ENCODE peak calls at places on chromosomes 4 and X, in seven cellular contexts. One of them, this sample, is unnamed.

GRCh38 chr4:74087481-74087880 is 11.5 kb downstream of the CXCL2 start:
- DNase-seq in SK-N-SH: no peak
- DNase-seq in IMR-90: no peak
- DNase-seq in body of pancreas: no peak
- DNase-seq in right cardiac atrium: no peak
- DNase-seq in OCI-LY7: no peak
- DNase-seq in psoas muscle: no peak
- DNase-seq in this sample: no peak

GRCh38 chr4:77465271-77465670 is 140.3 kb upstream of the CXCL13 start:
- DNase-seq in SK-N-SH: no peak
- DNase-seq in IMR-90: no peak
- DNase-seq in body of pancreas: peak; percentile 64
- DNase-seq in right cardiac atrium: no peak
- DNase-seq in OCI-LY7: no peak
- DNase-seq in psoas muscle: no peak
- DNase-seq in this sample: peak; percentile 51

GRCh38 chrX:85627363-85627762 is 247.9 kb upstream of the POF1B start:
- DNase-seq in SK-N-SH: peak; percentile 6
- DNase-seq in IMR-90: peak; percentile 5
- DNase-seq in body of pancreas: no peak
- DNase-seq in right cardiac atrium: no peak
- DNase-seq in OCI-LY7: peak; percentile 10
- DNase-seq in psoas muscle: no peak
- DNase-seq in this sample: no peak

GRCh38 chr4:159048166-159048886 is 54.6 kb upstream of the RAPGEF2 start:
- DNase-seq in SK-N-SH: peak; percentile 48
- DNase-seq in IMR-90: peak; percentile 79
- DNase-seq in body of pancreas: peak; percentile 76
- DNase-seq in right cardiac atrium: peak; percentile 84
- DNase-seq in OCI-LY7: no peak
- DNase-seq in psoas muscle: peak; percentile 57
- DNase-seq in this sample: peak; percentile 75

GRCh38 chrX:115013705-115014104 is 3.7 kb downstream of the IL13RA2 start:
- DNase-seq in SK-N-SH: no peak
- DNase-seq in IMR-90: peak; percentile 57
- DNase-seq in body of pancreas: no peak
- DNase-seq in right cardiac atrium: no peak
- DNase-seq in OCI-LY7: no peak
- DNase-seq in psoas muscle: no peak
- DNase-seq in this sample: no peak

GRCh38 chrX:41781500-41781899 is 57.5 kb downstream of the GPR82 start:
- DNase-seq in SK-N-SH: peak; percentile 36
- DNase-seq in IMR-90: peak; percentile 56
- DNase-seq in body of pancreas: no peak
- DNase-seq in right cardiac atrium: no peak
- DNase-seq in OCI-LY7: peak; percentile 59
- DNase-seq in psoas muscle: no peak
- DNase-seq in this sample: peak; percentile 19

GRCh38 chrX:103687073-103687695 is 685 bp upstream of the MORF4L2 start:
- DNase-seq in SK-N-SH: peak; percentile 64
- DNase-seq in IMR-90: peak; percentile 76
- DNase-seq in body of pancreas: peak; percentile 85
- DNase-seq in right cardiac atrium: peak; percentile 96
- DNase-seq in OCI-LY7: peak; percentile 84
- DNase-seq in psoas muscle: peak; percentile 89
- DNase-seq in this sample: peak; percentile 75

GRCh38 chr4:38665846-38666490 is 2.0 kb downstream of the KLF3 start:
- DNase-seq in SK-N-SH: no peak
- DNase-seq in IMR-90: no peak
- DNase-seq in body of pancreas: no peak
- DNase-seq in right cardiac atrium: no peak
- DNase-seq in OCI-LY7: no peak
- DNase-seq in psoas muscle: no peak
- DNase-seq in this sample: peak; percentile 33

GRCh38 chr4:86898562-86898961 is 6.3 kb upstream of the C4orf36 start:
- DNase-seq in SK-N-SH: no peak
- DNase-seq in IMR-90: peak; percentile 17
- DNase-seq in body of pancreas: no peak
- DNase-seq in right cardiac atrium: no peak
- DNase-seq in OCI-LY7: peak; percentile 16
- DNase-seq in psoas muscle: no peak
- DNase-seq in this sample: no peak

GRCh38 chrX:72107320-72107719 is 24.4 kb downstream of the RTL5 start:
- DNase-seq in SK-N-SH: peak; percentile 31
- DNase-seq in IMR-90: peak; percentile 41
- DNase-seq in body of pancreas: no peak
- DNase-seq in right cardiac atrium: no peak
- DNase-seq in OCI-LY7: no peak
- DNase-seq in psoas muscle: no peak
- DNase-seq in this sample: no peak

GRCh38 chrX:40971736-40972135 is 113.5 kb upstream of the USP9X start:
- DNase-seq in SK-N-SH: no peak
- DNase-seq in IMR-90: peak; percentile 16
- DNase-seq in body of pancreas: no peak
- DNase-seq in right cardiac atrium: no peak
- DNase-seq in OCI-LY7: no peak
- DNase-seq in psoas muscle: no peak
- DNase-seq in this sample: peak; percentile 51

GRCh38 chr4:16783119-16783518 is 115.3 kb downstream of the LDB2 start:
- DNase-seq in SK-N-SH: no peak
- DNase-seq in IMR-90: peak; percentile 32
- DNase-seq in body of pancreas: no peak
- DNase-seq in right cardiac atrium: no peak
- DNase-seq in OCI-LY7: no peak
- DNase-seq in psoas muscle: no peak
- DNase-seq in this sample: no peak

GRCh38 chr4:72031868-72032619 is at the start of gene NPFFR2:
- DNase-seq in SK-N-SH: peak; percentile 62
- DNase-seq in IMR-90: no peak
- DNase-seq in body of pancreas: peak; percentile 19
- DNase-seq in right cardiac atrium: peak; percentile 65
- DNase-seq in OCI-LY7: no peak
- DNase-seq in psoas muscle: peak; percentile 12
- DNase-seq in this sample: no peak

GRCh38 chr4:156252300-156253016 is 298.8 kb upstream of the CTSO start:
- DNase-seq in SK-N-SH: no peak
- DNase-seq in IMR-90: peak; percentile 52
- DNase-seq in body of pancreas: no peak
- DNase-seq in right cardiac atrium: no peak
- DNase-seq in OCI-LY7: no peak
- DNase-seq in psoas muscle: no peak
- DNase-seq in this sample: no peak

GRCh38 chr4:76600447-76600846 is 165.4 kb downstream of the SHROOM3 start:
- DNase-seq in SK-N-SH: no peak
- DNase-seq in IMR-90: no peak
- DNase-seq in body of pancreas: no peak
- DNase-seq in right cardiac atrium: no peak
- DNase-seq in OCI-LY7: no peak
- DNase-seq in psoas muscle: no peak
- DNase-seq in this sample: peak; percentile 91

GRCh38 chr4:36064147-36064546 is 180.2 kb downstream of the ARAP2 start:
- DNase-seq in SK-N-SH: no peak
- DNase-seq in IMR-90: no peak
- DNase-seq in body of pancreas: no peak
- DNase-seq in right cardiac atrium: no peak
- DNase-seq in OCI-LY7: no peak
- DNase-seq in psoas muscle: no peak
- DNase-seq in this sample: peak; percentile 30

GRCh38 chrX:106613277-106613676 is 1.5 kb downstream of the RADX start:
- DNase-seq in SK-N-SH: no peak
- DNase-seq in IMR-90: no peak
- DNase-seq in body of pancreas: no peak
- DNase-seq in right cardiac atrium: no peak
- DNase-seq in OCI-LY7: no peak
- DNase-seq in psoas muscle: no peak
- DNase-seq in this sample: no peak

GRCh38 chr4:146049802-146050201 is 111.2 kb upstream of the ZNF827 start:
- DNase-seq in SK-N-SH: no peak
- DNase-seq in IMR-90: no peak
- DNase-seq in body of pancreas: no peak
- DNase-seq in right cardiac atrium: no peak
- DNase-seq in OCI-LY7: peak; percentile 95
- DNase-seq in psoas muscle: no peak
- DNase-seq in this sample: no peak

GRCh38 chrX:105190252-105190853 is 30.1 kb downstream of the TEX13A start:
- DNase-seq in SK-N-SH: peak; percentile 7
- DNase-seq in IMR-90: peak; percentile 6
- DNase-seq in body of pancreas: peak; percentile 14
- DNase-seq in right cardiac atrium: no peak
- DNase-seq in OCI-LY7: peak; percentile 9
- DNase-seq in psoas muscle: no peak
- DNase-seq in this sample: peak; percentile 20

GRCh38 chrX:130094712-130095111 is 15.6 kb downstream of the ELF4 start:
- DNase-seq in SK-N-SH: no peak
- DNase-seq in IMR-90: no peak
- DNase-seq in body of pancreas: no peak
- DNase-seq in right cardiac atrium: no peak
- DNase-seq in OCI-LY7: no peak
- DNase-seq in psoas muscle: no peak
- DNase-seq in this sample: no peak
- H3K4me1 ChIP-seq in SK-N-SH: no peaks in the 10 kb centered on the region
- H3K4me1 ChIP-seq in IMR-90: peaks cover 4% of the 10 kb centered on the region
- H3K4me1 ChIP-seq in body of pancreas: no peaks in the 10 kb centered on the region
- H3K4me1 ChIP-seq in right cardiac atrium: peaks cover 7% of the 10 kb centered on the region
- H3K4me1 ChIP-seq in OCI-LY7: peaks cover 36% of the 10 kb centered on the region
- H3K4me1 ChIP-seq in psoas muscle: no peaks in the 10 kb centered on the region
- H3K4me1 ChIP-seq in this sample: peaks cover 9% of the 10 kb centered on the region

GRCh38 chrX:151754042-151754419 is 19.5 kb downstream of the CNGA2 start:
- DNase-seq in SK-N-SH: no peak
- DNase-seq in IMR-90: peak; percentile 8
- DNase-seq in body of pancreas: peak; percentile 23
- DNase-seq in right cardiac atrium: peak; percentile 37
- DNase-seq in OCI-LY7: no peak
- DNase-seq in psoas muscle: peak; percentile 23
- DNase-seq in this sample: peak; percentile 2

GRCh38 chrX:151754641-151755215 is 20.2 kb downstream of the CNGA2 start:
- DNase-seq in SK-N-SH: no peak
- DNase-seq in IMR-90: no peak
- DNase-seq in body of pancreas: no peak
- DNase-seq in right cardiac atrium: no peak
- DNase-seq in OCI-LY7: no peak
- DNase-seq in psoas muscle: no peak
- DNase-seq in this sample: no peak

GRCh38 chrX:151753313-151754041 is 18.9 kb downstream of the CNGA2 start:
- DNase-seq in SK-N-SH: peak; percentile 64
- DNase-seq in IMR-90: peak; percentile 2
- DNase-seq in body of pancreas: peak; percentile 54
- DNase-seq in right cardiac atrium: peak; percentile 79
- DNase-seq in OCI-LY7: no peak
- DNase-seq in psoas muscle: peak; percentile 37
- DNase-seq in this sample: peak; percentile 29

GRCh38 chrX:151750511-151750910 is 16.0 kb downstream of the CNGA2 start:
- DNase-seq in SK-N-SH: no peak
- DNase-seq in IMR-90: no peak
- DNase-seq in body of pancreas: no peak
- DNase-seq in right cardiac atrium: no peak
- DNase-seq in OCI-LY7: no peak
- DNase-seq in psoas muscle: no peak
- DNase-seq in this sample: no peak

DNA sequence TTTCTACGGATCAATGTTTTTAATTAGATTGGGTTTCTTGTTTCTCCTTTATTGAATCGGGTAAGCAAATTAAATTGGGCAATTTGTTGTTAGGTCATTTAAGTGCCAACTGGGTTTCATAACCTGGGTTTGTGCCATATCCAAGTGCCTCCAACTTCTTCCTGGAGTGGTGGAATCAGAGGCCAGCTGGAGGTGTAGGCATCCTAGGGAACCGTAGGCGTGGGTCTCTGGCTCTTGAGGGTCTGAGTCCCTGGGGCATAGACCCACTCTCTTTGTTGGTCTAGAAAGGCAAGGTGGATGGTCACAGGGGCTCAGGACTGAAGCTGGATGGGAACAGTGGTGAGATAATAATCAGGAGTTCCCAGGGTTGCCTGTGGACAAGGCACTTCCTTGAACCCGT is 18.3 kb downstream of the CNGA2 start:
- DNase-seq in SK-N-SH: no peak
- DNase-seq in IMR-90: no peak
- DNase-seq in body of pancreas: no peak
- DNase-seq in right cardiac atrium: no peak
- DNase-seq in OCI-LY7: no peak
- DNase-seq in psoas muscle: no peak
- DNase-seq in this sample: no peak
- H3K9me3 ChIP-seq in SK-N-SH: no peaks in the 10 kb centered on the region
- H3K9me3 ChIP-seq in IMR-90: peaks cover 4% of the 10 kb centered on the region
- H3K9me3 ChIP-seq in body of pancreas: no peaks in the 10 kb centered on the region
- H3K9me3 ChIP-seq in right cardiac atrium: no peaks in the 10 kb centered on the region
- H3K9me3 ChIP-seq in OCI-LY7: no peaks in the 10 kb centered on the region
- H3K9me3 ChIP-seq in psoas muscle: no peaks in the 10 kb centered on the region
- H3K9me3 ChIP-seq in this sample: no peaks in the 10 kb centered on the region

GRCh38 chr4:104424368-104424921 is 70.2 kb downstream of the CXXC4 start:
- DNase-seq in SK-N-SH: no peak
- DNase-seq in IMR-90: no peak
- DNase-seq in body of pancreas: no peak
- DNase-seq in right cardiac atrium: no peak
- DNase-seq in OCI-LY7: no peak
- DNase-seq in psoas muscle: no peak
- DNase-seq in this sample: no peak

GRCh38 chr4:104429150-104429741 is 65.4 kb downstream of the CXXC4 start:
- DNase-seq in SK-N-SH: no peak
- DNase-seq in IMR-90: no peak
- DNase-seq in body of pancreas: no peak
- DNase-seq in right cardiac atrium: no peak
- DNase-seq in OCI-LY7: no peak
- DNase-seq in psoas muscle: no peak
- DNase-seq in this sample: no peak

GRCh38 chr4:104425003-104425402 is 69.7 kb downstream of the CXXC4 start:
- DNase-seq in SK-N-SH: no peak
- DNase-seq in IMR-90: no peak
- DNase-seq in body of pancreas: peak; percentile 16
- DNase-seq in right cardiac atrium: no peak
- DNase-seq in OCI-LY7: no peak
- DNase-seq in psoas muscle: no peak
- DNase-seq in this sample: peak; percentile 44

GRCh38 chr4:104421576-104421975 is 73.1 kb downstream of the CXXC4 start:
- DNase-seq in SK-N-SH: no peak
- DNase-seq in IMR-90: no peak
- DNase-seq in body of pancreas: no peak
- DNase-seq in right cardiac atrium: no peak
- DNase-seq in OCI-LY7: no peak
- DNase-seq in psoas muscle: no peak
- DNase-seq in this sample: no peak

DNA sequence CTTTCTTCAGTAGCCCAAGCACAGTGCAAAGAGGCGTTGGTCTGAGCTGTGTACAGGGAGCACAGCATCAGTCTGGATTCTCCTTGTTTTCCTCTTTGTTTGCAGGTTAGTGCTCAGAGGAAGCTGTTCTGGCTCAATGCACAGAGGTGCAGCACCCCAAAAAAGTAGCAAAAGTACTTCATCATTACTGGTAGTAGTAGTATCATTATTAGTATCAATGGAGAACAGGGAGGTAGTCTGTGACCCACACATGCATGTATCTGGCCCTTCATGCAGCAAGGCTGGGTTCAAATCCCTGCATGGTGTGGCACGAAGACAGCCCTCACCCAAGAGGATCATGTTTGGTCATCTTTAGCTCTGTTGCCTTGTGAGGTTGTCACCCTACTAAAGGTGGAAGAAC is 68.7 kb downstream of the CXXC4 start:
- DNase-seq in SK-N-SH: no peak
- DNase-seq in IMR-90: no peak
- DNase-seq in body of pancreas: no peak
- DNase-seq in right cardiac atrium: no peak
- DNase-seq in OCI-LY7: no peak
- DNase-seq in psoas muscle: no peak
- DNase-seq in this sample: no peak
- H3K4me1 ChIP-seq in SK-N-SH: no peaks in the 10 kb centered on the region
- H3K4me1 ChIP-seq in IMR-90: no peaks in the 10 kb centered on the region
- H3K4me1 ChIP-seq in body of pancreas: peaks cover 12% of the 10 kb centered on the region
- H3K4me1 ChIP-seq in right cardiac atrium: no peaks in the 10 kb centered on the region
- H3K4me1 ChIP-seq in OCI-LY7: no peaks in the 10 kb centered on the region
- H3K4me1 ChIP-seq in psoas muscle: no peaks in the 10 kb centered on the region
- H3K4me1 ChIP-seq in this sample: no peaks in the 10 kb centered on the region

GRCh38 chr4:835148-836002 is 9.4 kb upstream of the CPLX1 start:
- DNase-seq in SK-N-SH: peak; percentile 77
- DNase-seq in IMR-90: no peak
- DNase-seq in body of pancreas: peak; percentile 67
- DNase-seq in right cardiac atrium: peak; percentile 77
- DNase-seq in OCI-LY7: no peak
- DNase-seq in psoas muscle: peak; percentile 11
- DNase-seq in this sample: peak; percentile 68
- H3K9me3 ChIP-seq in SK-N-SH: peaks cover 3% of the 10 kb centered on the region
- H3K9me3 ChIP-seq in IMR-90: peaks cover 13% of the 10 kb centered on the region
- H3K9me3 ChIP-seq in body of pancreas: peaks cover 5% of the 10 kb centered on the region
- H3K9me3 ChIP-seq in right cardiac atrium: no peaks in the 10 kb centered on the region
- H3K9me3 ChIP-seq in OCI-LY7: peaks cover 9% of the 10 kb centered on the region
- H3K9me3 ChIP-seq in psoas muscle: peaks cover 14% of the 10 kb centered on the region
- H3K9me3 ChIP-seq in this sample: peaks cover 3% of the 10 kb centered on the region